ENCODE peak calls at places on chromosome 16, in ten cellular contexts. N is IMR-90, J is HCT116, I is K562, D is sigmoid colon, F is transverse colon, Q is right lobe of liver, B is stomach, V is breast epithelium, M is H1. A is an unnamed sample. For H3K9me3, the result is how much of the 10 kb centered on the place peaks cover.

GRCh38 chr16:89711601-89712475 is 8.9 kb downstream of the VPS9D1 start:
- DNase-seq in V (no peak), N (peak), M (no peak), B (peak), J (peak), F (peak), I (peak), Q (no peak), D (no peak), A (peak)

GRCh38 chr16:47787695-47788094 is 326.6 kb downstream of the PHKB start:
- DNase-seq in V (no peak), M (no peak), Q (no peak), B (no peak), I (no peak), D (no peak), F (no peak), N (peak), J (no peak), A (peak)

GRCh38 chr16:14301150-14302030 is 230.3 kb downstream of the MRTFB start:
- DNase-seq in B (peak), N (no peak), D (peak), J (no peak), I (peak), M (no peak), V (no peak), F (peak), Q (peak), A (no peak)

GRCh38 chr16:31868701-31869167 is 4.9 kb upstream of the ZNF267 start:
- DNase-seq in I (peak), N (peak), Q (peak), M (no peak), D (peak), J (peak), B (peak), V (peak), F (peak), A (peak)

GRCh38 chr16:49345829-49346228 is 27.8 kb upstream of the C16orf78 start:
- DNase-seq in N (no peak), J (no peak), Q (no peak), M (no peak), D (no peak), F (no peak), I (no peak), V (no peak), B (no peak), A (no peak)

GRCh38 chr16:57394444-57394843 is 10.1 kb upstream of the CCL17 start:
- DNase-seq in V (peak), Q (no peak), F (peak), N (no peak), J (no peak), I (no peak), M (no peak), B (peak), D (no peak), A (no peak)

GRCh38 chr16:102060-102855 is 24.2 kb downstream of the MPG start:
- DNase-seq in D (peak), B (no peak), V (peak), N (peak), M (no peak), J (no peak), F (no peak), I (no peak), Q (no peak), A (peak)

GRCh38 chr16:20859699-20860098 is 40.5 kb downstream of the DCUN1D3 start:
- DNase-seq in J (no peak), M (no peak), D (no peak), N (no peak), F (no peak), V (no peak), B (no peak), Q (no peak), I (no peak), A (no peak)

GRCh38 chr16:80619824-80620223 is 79.0 kb downstream of the DYNLRB2 start:
- DNase-seq in J (no peak), F (no peak), I (no peak), Q (no peak), B (no peak), D (no peak), M (no peak), V (peak), N (no peak), A (no peak)

GRCh38 chr16:81523387-81524115 is 78.9 kb downstream of the CMIP start:
- DNase-seq in Q (peak), I (no peak), J (peak), V (peak), F (no peak), B (peak), D (no peak), M (no peak), N (peak), A (no peak)

GRCh38 chr16:69531988-69532387 is 33.8 kb upstream of the NFAT5 start:
- DNase-seq in Q (no peak), M (no peak), D (no peak), B (no peak), N (no peak), V (no peak), J (no peak), F (no peak), I (no peak), A (no peak)

GRCh38 chr16:123971-124370 is 14.5 kb downstream of the NPRL3 start:
- DNase-seq in B (no peak), D (no peak), M (no peak), N (no peak), J (no peak), Q (no peak), V (no peak), I (no peak), F (no peak), A (no peak)

GRCh38 chr16:58501242-58502131 is 1.5 kb downstream of the NDRG4 start:
- DNase-seq in D (peak), F (peak), N (no peak), M (no peak), I (peak), V (no peak), J (no peak), B (peak), Q (no peak), A (peak)

GRCh38 chr16:85969591-85969990 is 70.6 kb downstream of the IRF8 start:
- DNase-seq in M (no peak), Q (no peak), J (no peak), N (peak), F (no peak), I (no peak), B (no peak), D (no peak), V (no peak), A (no peak)

GRCh38 chr16:31107465-31107867 is 720 bp upstream of the BCKDK start:
- DNase-seq in J (no peak), I (no peak), F (no peak), B (no peak), Q (no peak), V (no peak), M (no peak), N (no peak), D (no peak), A (no peak)

GRCh38 chr16:71709231-71709781 is 15.2 kb downstream of the PHLPP2 start:
- DNase-seq in Q (no peak), V (no peak), N (peak), F (no peak), D (no peak), J (no peak), M (no peak), I (peak), B (no peak), A (no peak)

GRCh38 chr16:81552743-81553079 is 108.1 kb downstream of the CMIP start:
- DNase-seq in M (no peak), V (no peak), I (no peak), J (no peak), B (no peak), Q (no peak), N (no peak), F (no peak), D (no peak), A (no peak)

GRCh38 chr16:81478876-81479496 is 34.4 kb downstream of the CMIP start:
- DNase-seq in F (peak), N (no peak), I (no peak), M (no peak), V (peak), B (peak), D (no peak), J (no peak), Q (peak), A (peak)

GRCh38 chr16:19396555-19397011 is 21.1 kb upstream of the TMC5 start:
- DNase-seq in I (no peak), B (peak), M (no peak), N (no peak), V (peak), J (no peak), Q (peak), D (no peak), F (peak), A (no peak)

GRCh38 chr16:31073073-31073822 is 792 bp downstream of the ZNF668 start:
- DNase-seq in B (peak), F (peak), Q (peak), I (peak), N (peak), M (peak), J (peak), D (peak), V (peak), A (peak)

GRCh38 chr16:85083051-85083639 is 29.1 kb downstream of the CIBAR2 start:
- DNase-seq in N (peak), Q (no peak), I (no peak), J (no peak), M (peak), V (no peak), F (no peak), D (no peak), B (no peak), A (no peak)

GRCh38 chr16:2149630-2150417 is 1.4 kb downstream of the RAB26 start:
- DNase-seq in I (no peak), V (no peak), D (no peak), Q (no peak), N (no peak), M (no peak), F (no peak), J (no peak), B (no peak), A (no peak)
- TF ChIP-seq POLR2A in I (peak), V (no peak), D (no peak), Q (no peak), N (no peak), M (peak), F (no peak), J (no peak), B (no peak), A (no peak)

DNA sequence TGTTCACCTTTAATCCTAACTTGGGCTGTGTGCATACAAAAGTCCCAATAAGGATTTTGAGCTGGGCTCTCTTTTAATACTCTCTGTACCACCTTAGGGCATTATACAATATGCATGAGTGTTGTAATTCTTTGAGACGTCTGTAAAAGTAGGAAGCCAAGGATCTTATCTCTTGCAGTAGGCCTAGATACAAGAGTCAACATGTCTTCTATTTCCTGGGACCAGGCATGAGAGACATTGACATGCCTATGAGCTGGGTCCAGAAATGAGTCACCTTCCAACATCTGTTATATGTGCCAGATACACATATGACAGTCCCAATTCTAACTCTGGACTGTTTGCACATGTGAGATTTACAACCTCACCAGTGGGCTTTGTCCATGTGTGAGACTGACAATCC is 1911.2 kb downstream of the TP53TG3F start:
- DNase-seq in J (no peak), F (no peak), M (no peak), Q (no peak), V (no peak), D (no peak), I (no peak), B (no peak), N (no peak), A (no peak)
- H3K9me3 ChIP-seq in J (under half), F (under half), M (half or more), Q (under half), V (under half), D (under half), I (under half), B (under half), N (under half), A (under half)

GRCh38 chr16:54059319-54059718 is 227.3 kb downstream of the IRX3 start:
- DNase-seq in D (no peak), Q (no peak), I (no peak), M (no peak), V (no peak), B (no peak), F (no peak), J (no peak), N (no peak), A (no peak)

GRCh38 chr16:54060599-54061355 is 225.8 kb downstream of the IRX3 start:
- DNase-seq in M (no peak), D (no peak), N (no peak), Q (no peak), B (no peak), V (no peak), F (no peak), I (no peak), J (no peak), A (no peak)

GRCh38 chr16:54061454-54061853 is 225.1 kb downstream of the IRX3 start:
- DNase-seq in D (no peak), J (no peak), Q (no peak), F (no peak), B (no peak), M (no peak), N (no peak), I (no peak), V (no peak), A (no peak)

GRCh38 chr16:54063374-54063773 is 223.2 kb downstream of the IRX3 start:
- DNase-seq in B (no peak), I (no peak), V (no peak), F (no peak), Q (no peak), N (no peak), M (no peak), J (no peak), D (no peak), A (no peak)

GRCh38 chr16:54062361-54063346 is 223.9 kb downstream of the IRX3 start:
- DNase-seq in V (no peak), B (no peak), N (no peak), D (no peak), M (no peak), J (no peak), I (no peak), Q (no peak), F (no peak), A (no peak)
- TF ChIP-seq POLR2A in V (no peak), B (no peak), N (no peak), D (no peak), M (no peak), J (no peak), I (no peak), Q (no peak), F (no peak), A (no peak)

DNA sequence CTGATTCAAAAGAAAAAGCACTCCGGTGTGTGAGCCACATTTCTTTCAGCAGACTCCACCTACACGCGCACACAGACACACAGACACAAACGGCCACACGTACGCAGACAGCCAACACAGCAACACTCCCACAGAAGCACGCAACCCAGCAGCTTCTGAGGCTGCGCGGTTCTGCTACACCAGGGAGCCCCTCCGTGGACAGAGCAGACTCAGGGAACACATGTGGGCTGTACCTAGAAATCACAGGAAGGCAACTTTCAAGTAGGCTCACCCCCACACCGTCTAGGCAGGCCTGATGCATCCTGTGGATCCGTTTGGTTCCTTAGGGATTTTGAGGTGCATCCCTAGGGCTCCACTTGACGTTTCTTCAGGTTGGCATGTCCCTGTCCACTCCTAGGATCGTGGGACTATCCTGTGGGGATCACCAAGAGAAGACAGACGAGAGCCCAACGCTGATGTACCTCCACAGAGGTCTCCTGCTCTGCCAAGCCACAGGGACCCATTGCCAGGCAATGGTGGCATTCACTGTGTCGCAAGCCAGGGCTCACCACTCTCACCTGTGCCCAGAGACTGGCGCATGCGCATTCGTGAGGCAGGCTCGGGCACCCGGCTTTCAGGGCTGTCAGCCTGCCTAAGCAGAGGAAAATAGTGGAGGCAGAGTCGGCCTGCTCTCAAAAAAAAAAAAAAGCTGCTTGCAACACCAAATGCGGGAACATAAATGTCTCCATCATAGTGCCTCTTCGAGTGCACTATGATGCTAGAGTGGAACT is 2333.3 kb downstream of the TP53TG3F start:
- DNase-seq in F (no peak), N (no peak), V (no peak), M (no peak), D (no peak), I (no peak), B (no peak), Q (no peak), J (no peak), A (no peak)
- H3K9me3 ChIP-seq in F (under half), N (under half), V (under half), M (half or more), D (under half), I (under half), B (half or more), Q (under half), J (under half), A (under half)